ENCODE peak calls at places on chromosomes 11 and 22, in six cellular contexts. I is HTR-8/SVneo, W is right lobe of liver, U is GM20000, A is AG04450, N is progenitor cell of endocrine pancreas. C is an unnamed sample.

GRCh38 chr11:27910186-27910941 is 197.6 kb downstream of the KIF18A start:
- DNase-seq in U (no peak), N (no peak), I (no peak), W (no peak), A (no peak), C (no peak)

GRCh38 chr11:134580635-134581025 is 168.6 kb upstream of the B3GAT1 start:
- DNase-seq in A (no peak), U (no peak), W (no peak), I (no peak), N (no peak), C (no peak)

GRCh38 chr11:77086521-77087472 is 15.8 kb upstream of the OMP start:
- DNase-seq in I (no peak), U (no peak), A (no peak), N (no peak), W (peak; percentile 91), C (no peak)

GRCh38 chr22:42000466-42000865 is 1.9 kb downstream of the WBP2NL start:
- DNase-seq in N (no peak), I (no peak), W (no peak), U (no peak), A (no peak), C (no peak)

GRCh38 chr11:110711776-110712642 is at the start of gene ARHGAP20:
- DNase-seq in I (peak; percentile 42), W (peak; percentile 83), N (peak; percentile 58), A (no peak), U (peak; percentile 86), C (peak; percentile 52)

GRCh38 chr11:27052668-27053067 is 12.1 kb downstream of the BBOX1 start:
- DNase-seq in A (no peak), U (no peak), W (no peak), I (no peak), N (no peak), C (no peak)

GRCh38 chr11:65446446-65447277 is 24.1 kb downstream of the NEAT1 start:
- DNase-seq in N (no peak), W (peak; percentile 67), I (no peak), A (no peak), U (no peak), C (no peak)

GRCh38 chr11:43316451-43316850 is 4.7 kb downstream of the API5 start:
- DNase-seq in I (peak; percentile 4), A (no peak), N (no peak), W (no peak), U (no peak), C (no peak)

GRCh38 chr11:61975638-61976419 is 8.4 kb upstream of the FTH1 start:
- DNase-seq in I (no peak), N (no peak), W (peak; percentile 61), A (no peak), U (no peak), C (no peak)

GRCh38 chr11:103920933-103921332 is 115.5 kb upstream of the DDI1 start:
- DNase-seq in U (no peak), W (no peak), A (no peak), N (no peak), I (no peak), C (no peak)

GRCh38 chr11:20047006-20047405 is 113.3 kb downstream of the DBX1 start:
- DNase-seq in W (no peak), N (no peak), U (no peak), I (no peak), A (no peak), C (no peak)

GRCh38 chr22:39731881-39732555 is 161.5 kb downstream of the CACNA1I start:
- DNase-seq in A (no peak), I (no peak), W (no peak), U (no peak), N (no peak), C (no peak)

GRCh38 chr11:60872124-60872951 is 5.0 kb downstream of the ZP1 start:
- DNase-seq in W (peak; percentile 67), I (no peak), N (no peak), U (no peak), A (no peak), C (no peak)

GRCh38 chr22:47445212-47445611 is 682.8 kb downstream of the TBC1D22A start:
- DNase-seq in W (no peak), A (no peak), N (no peak), U (no peak), I (no peak), C (no peak)

GRCh38 chr11:96264364-96264763 is 78.6 kb downstream of the MAML2 start:
- DNase-seq in N (no peak), W (no peak), U (no peak), I (no peak), A (no peak), C (no peak)

GRCh38 chr11:60098508-60098907 is 10.0 kb downstream of the MS4A2 start:
- DNase-seq in I (no peak), U (no peak), W (no peak), N (no peak), A (no peak), C (no peak)

GRCh38 chr22:23113847-23114720 is 27.7 kb downstream of the RSPH14 start:
- DNase-seq in N (no peak), A (no peak), I (no peak), U (no peak), W (no peak), C (no peak)

GRCh38 chr11:34242037-34242625 is 115.7 kb downstream of the ABTB2 start:
- DNase-seq in A (no peak), U (no peak), W (no peak), I (no peak), N (no peak), C (no peak)

GRCh38 chr11:14908214-14908880 is 16.3 kb upstream of the CYP2R1 start:
- DNase-seq in U (peak; percentile 58), I (no peak), N (no peak), A (no peak), W (peak; percentile 46), C (peak; percentile 38)

GRCh38 chr11:726278-726915 is 20.4 kb downstream of the EPS8L2 start:
- DNase-seq in I (no peak), A (no peak), U (peak; percentile 89), W (peak; percentile 63), N (peak; percentile 39), C (no peak)

GRCh38 chr11:8228206-8228605 is 35.5 kb downstream of the LMO1 start:
- DNase-seq in N (no peak), W (no peak), A (no peak), U (no peak), I (no peak), C (no peak)

GRCh38 chr11:33419956-33420355 is 162.8 kb downstream of the HIPK3 start:
- DNase-seq in N (no peak), W (no peak), I (no peak), A (no peak), U (no peak), C (no peak)

GRCh38 chr22:44783581-44783980 is 31.2 kb downstream of the ARHGAP8 start:
- DNase-seq in U (no peak), I (no peak), N (no peak), A (no peak), W (no peak), C (no peak)

GRCh38 chr11:97965849-97966646 is 1054.7 kb upstream of the CNTN5 start:
- DNase-seq in U (no peak), I (peak; percentile 62), A (peak; percentile 84), W (no peak), N (no peak), C (no peak)

GRCh38 chr11:124276081-124276480 is 19.9 kb downstream of the OR8G5 start:
- DNase-seq in N (no peak), U (no peak), A (peak; percentile 58), W (no peak), I (no peak), C (no peak)

GRCh38 chr11:102971766-102972165 is 16.2 kb upstream of the MMP13 start:
- DNase-seq in A (no peak), U (no peak), N (no peak), I (no peak), W (no peak), C (no peak)